ENCODE peak calls at places on chromosomes 4 and X, in six cellular contexts. H is lower leg skin, M is suprapubic skin, F is gastrocnemius medialis, K is right lobe of liver, G is adrenal gland. R is an unnamed sample.

GRCh38 chr4:87118826-87119225 is 101.6 kb downstream of the KLHL8 start:
- DNase-seq in H (no peak), G (no peak), K (no peak), F (no peak), M (no peak), R (no peak)

GRCh38 chrX:76172325-76172887 is 456 bp upstream of the PBDC1 start:
- DNase-seq in G (no peak), K (no peak), F (no peak), H (no peak), M (no peak), R (no peak)

GRCh38 chr4:74374561-74375327 is 9.8 kb downstream of the EREG start:
- DNase-seq in K (no peak), H (peak), F (no peak), G (no peak), M (no peak), R (no peak)

GRCh38 chrX:68307767-68308166 is 125.5 kb downstream of the OPHN1 start:
- DNase-seq in H (no peak), M (no peak), G (no peak), K (no peak), F (no peak), R (no peak)

GRCh38 chr4:63459329-63459728 is 949.9 kb downstream of the TECRL start:
- DNase-seq in H (no peak), F (no peak), K (no peak), M (no peak), G (no peak), R (no peak)

GRCh38 chr4:3082915-3083515 is 8.5 kb downstream of the HTT start:
- DNase-seq in H (no peak), K (no peak), M (no peak), G (no peak), F (no peak), R (no peak)

GRCh38 chrX:13420545-13421183 is 100.8 kb upstream of the ATXN3L start:
- DNase-seq in F (no peak), G (no peak), K (no peak), M (no peak), H (no peak), R (no peak)

GRCh38 chrX:106481341-106481740 is 130.4 kb upstream of the RADX start:
- DNase-seq in M (no peak), K (no peak), F (no peak), H (peak), G (peak), R (no peak)

GRCh38 chr4:73613130-73613529 is 7.1 kb downstream of the RASSF6 start:
- DNase-seq in G (no peak), H (no peak), K (no peak), M (no peak), F (no peak), R (no peak)

GRCh38 chr4:181432347-181432746 is 810.9 kb upstream of the TENM3 start:
- DNase-seq in K (no peak), G (no peak), F (no peak), H (no peak), M (no peak), R (no peak)

GRCh38 chr4:163776961-163777360 is 282.5 kb downstream of the TMA16 start:
- DNase-seq in M (no peak), K (no peak), F (no peak), G (no peak), H (no peak), R (no peak)

GRCh38 chrX:86946569-86946968 is 571.0 kb upstream of the KLHL4 start:
- DNase-seq in H (no peak), G (no peak), K (no peak), F (no peak), M (no peak), R (no peak)

GRCh38 chr4:27181672-27182071 is 321.0 kb downstream of the STIM2 start:
- DNase-seq in M (no peak), F (no peak), K (no peak), G (no peak), H (no peak), R (no peak)

DNA sequence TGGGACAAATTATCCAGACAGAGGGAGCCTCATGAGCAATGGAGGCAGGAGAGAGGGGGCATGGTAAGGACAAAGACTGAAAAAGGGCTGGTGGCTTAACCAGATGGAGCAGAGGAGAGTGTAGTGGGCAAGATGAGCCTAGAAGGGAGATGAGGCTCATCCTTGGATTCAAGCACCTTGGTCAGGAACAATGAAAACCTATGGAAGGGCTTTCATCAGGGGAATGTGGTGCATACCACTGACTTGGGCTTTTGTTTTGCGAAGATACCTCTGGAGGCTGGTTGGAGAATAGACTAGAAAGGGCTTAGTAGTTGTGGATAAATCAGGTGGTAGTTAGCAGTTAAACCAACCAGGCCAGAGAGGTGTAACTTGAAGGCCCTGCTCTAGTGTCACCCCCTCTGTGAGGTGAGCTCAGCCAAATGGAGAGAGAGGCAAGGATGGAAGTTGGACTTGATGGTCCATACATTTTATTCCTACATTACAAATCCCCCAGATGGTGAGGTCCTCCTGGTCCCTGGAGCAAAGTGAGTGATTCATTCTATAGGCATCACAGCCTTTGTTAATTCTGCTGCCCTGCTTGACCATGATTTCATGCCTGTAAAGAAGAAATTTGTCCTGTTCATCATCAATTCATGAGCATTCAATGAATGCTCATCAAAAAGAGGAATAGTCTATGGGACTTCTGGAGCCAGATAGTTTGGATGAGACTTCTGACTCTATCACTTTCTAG is 264.8 kb upstream of the IGFBP7 start:
- DNase-seq in K (no peak), G (no peak), F (no peak), H (no peak), M (no peak), R (no peak)
- TF ChIP-seq POLR2A in K (no peak), G (no peak), F (no peak), H (no peak), M (no peak), R (no peak)

GRCh38 chrX:103628386-103629290 is at the start of gene TCEAL1:
- DNase-seq in G (peak), K (peak), M (peak), H (peak), F (peak), R (peak)
- TF ChIP-seq POLR2A in G (no peak), K (no peak), M (no peak), H (no peak), F (no peak), R (no peak)

GRCh38 chr4:77818667-77819408 is at the start of gene CNOT6L:
- DNase-seq in G (peak), K (peak), M (peak), H (peak), F (peak), R (peak)
- TF ChIP-seq POLR2A in G (no peak), K (peak), M (peak), H (no peak), F (peak), R (no peak)

DNA sequence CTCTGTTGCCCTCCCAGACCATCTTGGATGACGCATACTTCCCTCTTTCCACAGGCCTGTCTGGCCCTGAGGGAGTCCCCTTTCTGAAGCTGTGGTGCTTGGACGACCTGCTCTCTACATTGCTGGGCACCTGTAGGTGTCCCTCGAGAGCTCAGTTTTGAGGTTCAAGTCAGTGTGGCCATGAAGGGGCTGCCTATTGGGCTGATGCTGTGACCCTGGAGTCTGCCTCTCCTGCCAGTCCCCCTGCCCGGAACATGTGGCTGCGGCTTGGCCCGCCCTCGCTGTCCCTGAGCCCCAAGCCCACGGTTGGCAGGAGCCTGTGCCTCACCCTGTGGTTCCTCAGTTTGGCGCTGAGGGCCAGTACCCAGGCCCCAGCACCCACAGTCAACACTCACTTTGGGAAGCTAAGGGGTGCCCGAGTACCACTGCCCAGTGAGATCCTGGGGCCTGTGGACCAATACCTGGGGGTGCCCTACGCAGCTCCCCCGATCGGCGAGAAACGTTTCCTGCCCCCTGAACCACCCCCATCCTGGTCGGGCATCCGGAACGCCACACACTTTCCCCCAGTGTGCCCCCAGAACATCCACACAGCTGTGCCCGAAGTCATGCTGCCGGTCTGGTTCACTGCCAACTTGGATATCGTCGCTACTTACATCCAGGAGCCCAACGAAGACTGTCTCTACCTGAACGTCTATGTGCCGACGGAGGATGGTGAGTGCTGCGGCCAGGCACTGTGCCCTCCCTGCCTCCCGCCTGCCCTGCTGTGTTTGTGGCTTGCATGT is 3.0 kb downstream of the NLGN3 start:
- DNase-seq in H (no peak), M (no peak), G (no peak), F (no peak), K (no peak), R (no peak)
- TF ChIP-seq POLR2A in H (no peak), M (no peak), G (no peak), F (no peak), K (no peak), R (no peak)